ENCODE peak calls at places on chromosomes 4 and X, in ten cellular contexts. Y, L, U, G, V, I, X, O, E and C are unnamed samples.

GRCh38 chrX:140762061-140762460 is 52.5 kb downstream of the LINC00632 start:
- DNase-seq in Y (no peak), L (peak; percentile 52), U (peak; percentile 60), G (peak; percentile 63), V (peak; percentile 68), I (peak; percentile 4), X (no peak), O (peak; percentile 35), E (no peak), C (peak; percentile 74)

GRCh38 chr4:13922873-13923645 is 295.5 kb upstream of the BOD1L1 start:
- DNase-seq in Y (no peak), L (no peak), U (no peak), G (no peak), V (no peak), I (no peak), X (no peak), O (no peak), E (no peak), C (no peak)

GRCh38 chr4:90536408-90536807 is 409.2 kb downstream of the CCSER1 start:
- DNase-seq in Y (no peak), L (no peak), U (no peak), G (no peak), V (no peak), I (no peak), X (no peak), O (no peak), E (no peak), C (no peak)

GRCh38 chr4:169153451-169153850 is 117.3 kb downstream of the SH3RF1 start:
- DNase-seq in Y (no peak), L (no peak), U (no peak), G (no peak), V (no peak), I (no peak), X (no peak), O (no peak), E (no peak), C (no peak)

GRCh38 chr4:40842318-40842717 is 92.6 kb downstream of the NSUN7 start:
- DNase-seq in Y (no peak), L (no peak), U (peak; percentile 31), G (no peak), V (no peak), I (no peak), X (no peak), O (no peak), E (peak; percentile 14), C (no peak)

GRCh38 chr4:4783847-4784246 is 75.6 kb upstream of the MSX1 start:
- DNase-seq in Y (no peak), L (no peak), U (no peak), G (no peak), V (peak; percentile 19), I (no peak), X (no peak), O (no peak), E (no peak), C (no peak)

GRCh38 chrX:65744965-65745364 is 77.5 kb downstream of the MSN start:
- DNase-seq in Y (no peak), L (no peak), U (no peak), G (no peak), V (no peak), I (no peak), X (no peak), O (no peak), E (no peak), C (peak; percentile 64)

GRCh38 chr4:118816538-118817177 is 19.3 kb downstream of the SEC24D start:
- DNase-seq in Y (no peak), L (no peak), U (no peak), G (no peak), V (no peak), I (no peak), X (no peak), O (no peak), E (no peak), C (no peak)

GRCh38 chr4:71304289-71304850 is 34.5 kb upstream of the SLC4A4 start:
- DNase-seq in Y (no peak), L (no peak), U (no peak), G (no peak), V (no peak), I (peak; percentile 78), X (no peak), O (no peak), E (no peak), C (no peak)

GRCh38 chr4:127965803-127966175 is 583 bp downstream of the ABHD18 start:
- DNase-seq in Y (peak; percentile 71), L (no peak), U (peak; percentile 75), G (peak; percentile 82), V (peak; percentile 82), I (peak; percentile 9), X (peak; percentile 64), O (peak; percentile 80), E (peak; percentile 56), C (peak; percentile 13)

GRCh38 chr4:101205878-101206277 is 141.4 kb downstream of the PPP3CA start:
- DNase-seq in Y (no peak), L (no peak), U (no peak), G (no peak), V (peak; percentile 28), I (peak; percentile 75), X (no peak), O (peak; percentile 11), E (no peak), C (no peak)